ENCODE peak calls at places on chromosome 2, in eight cellular contexts. F is iPS-NIHi11, D is NCI-H2171, G is NCI-H1092, L is nephron progenitor cell, H is activated B cell treated with CpG ODN at 0.5 μM for 24 hours, R is A549, W is SHP77 treated with DMSO at 0.1 percent for 48 hours. I is an unnamed sample.

GRCh38 chr2:234640657-234641056 is 143.8 kb upstream of the ARL4C start:
- DNase-seq in H (no peak), G (no peak), D (no peak), R (peak), F (no peak), L (no peak), W (no peak), I (no peak)

GRCh38 chr2:132782166-132782783 is 112.3 kb upstream of the LYPD1 start:
- DNase-seq in R (no peak), H (no peak), F (no peak), G (no peak), W (no peak), D (no peak), L (no peak), I (no peak)

GRCh38 chr2:174198846-174199564 is 49.3 kb downstream of the OLA1 start:
- DNase-seq in D (no peak), L (no peak), W (no peak), R (no peak), G (no peak), H (no peak), F (peak), I (no peak)

GRCh38 chr2:73281244-73281643 is 3.0 kb downstream of the FBXO41 start:
- DNase-seq in H (no peak), W (no peak), G (no peak), D (no peak), L (no peak), F (no peak), R (no peak), I (no peak)

GRCh38 chr2:40433739-40434138 is 18.2 kb downstream of the SLC8A1 start:
- DNase-seq in L (no peak), H (no peak), F (no peak), G (no peak), D (no peak), W (no peak), R (no peak), I (no peak)

GRCh38 chr2:167293172-167293781 is 405.0 kb downstream of the XIRP2 start:
- DNase-seq in H (no peak), F (no peak), R (peak), D (peak), L (peak), W (no peak), G (no peak), I (peak)

GRCh38 chr2:14831458-14831857 is 198.9 kb downstream of the LRATD1 start:
- DNase-seq in D (no peak), W (no peak), F (no peak), R (no peak), G (no peak), L (no peak), H (no peak), I (no peak)

GRCh38 chr2:179422037-179422643 is 157.5 kb upstream of the SESTD1 start:
- DNase-seq in G (peak), F (peak), L (peak), R (peak), H (peak), W (peak), D (peak), I (peak)